ENCODE peak calls at places on chromosomes 3 and 15, in six cellular contexts. One of them, this sample, is unnamed.

GRCh38 chr3:172226831-172227230 is 187.5 kb downstream of the FNDC3B start:
- DNase-seq in mesendoderm: no peak
- DNase-seq in IMR-90: no peak
- DNase-seq in neuronal stem cell: no peak
- DNase-seq in mesenchymal stem cell: no peak
- DNase-seq in H1: no peak
- DNase-seq in this sample: no peak

GRCh38 chr15:89829616-89830440 is 15.2 kb upstream of the ANPEP start:
- DNase-seq in mesendoderm: no peak
- DNase-seq in IMR-90: no peak
- DNase-seq in neuronal stem cell: no peak
- DNase-seq in mesenchymal stem cell: no peak
- DNase-seq in H1: no peak
- DNase-seq in this sample: no peak

GRCh38 chr3:160765211-160765610 is 9.2 kb downstream of the PPM1L start:
- DNase-seq in mesendoderm: no peak
- DNase-seq in IMR-90: no peak
- DNase-seq in neuronal stem cell: no peak
- DNase-seq in mesenchymal stem cell: no peak
- DNase-seq in H1: no peak
- DNase-seq in this sample: no peak

GRCh38 chr15:70420421-70421196 is 322.9 kb upstream of the TLE3 start:
- DNase-seq in mesendoderm: peak
- DNase-seq in IMR-90: no peak
- DNase-seq in neuronal stem cell: no peak
- DNase-seq in mesenchymal stem cell: no peak
- DNase-seq in H1: no peak
- DNase-seq in this sample: peak

GRCh38 chr3:115615001-115615447 is 8.3 kb upstream of the GAP43 start:
- DNase-seq in mesendoderm: peak
- DNase-seq in IMR-90: peak
- DNase-seq in neuronal stem cell: no peak
- DNase-seq in mesenchymal stem cell: peak
- DNase-seq in H1: no peak
- DNase-seq in this sample: peak

GRCh38 chr15:41873711-41874110 is 20.1 kb downstream of the SPTBN5 start:
- DNase-seq in mesendoderm: no peak
- DNase-seq in IMR-90: no peak
- DNase-seq in neuronal stem cell: no peak
- DNase-seq in mesenchymal stem cell: no peak
- DNase-seq in H1: no peak
- DNase-seq in this sample: no peak

GRCh38 chr15:41884458-41884857 is 9.4 kb downstream of the SPTBN5 start:
- DNase-seq in mesendoderm: no peak
- DNase-seq in IMR-90: no peak
- DNase-seq in neuronal stem cell: no peak
- DNase-seq in mesenchymal stem cell: no peak
- DNase-seq in H1: no peak
- DNase-seq in this sample: no peak

GRCh38 chr3:48847053-48847585 is 555 bp downstream of the PRKAR2A start:
- DNase-seq in mesendoderm: peak
- DNase-seq in IMR-90: peak
- DNase-seq in neuronal stem cell: peak
- DNase-seq in mesenchymal stem cell: peak
- DNase-seq in H1: peak
- DNase-seq in this sample: peak

GRCh38 chr3:73729969-73730440 is 105.3 kb upstream of the PDZRN3 start:
- DNase-seq in mesendoderm: peak
- DNase-seq in IMR-90: peak
- DNase-seq in neuronal stem cell: no peak
- DNase-seq in mesenchymal stem cell: peak
- DNase-seq in H1: no peak
- DNase-seq in this sample: no peak

GRCh38 chr3:187738089-187738399 is 7.2 kb downstream of the BCL6 start:
- DNase-seq in mesendoderm: no peak
- DNase-seq in IMR-90: no peak
- DNase-seq in neuronal stem cell: no peak
- DNase-seq in mesenchymal stem cell: no peak
- DNase-seq in H1: no peak
- DNase-seq in this sample: no peak

GRCh38 chr3:181006541-181006940 is 17.0 kb upstream of the DNAJC19 start:
- DNase-seq in mesendoderm: no peak
- DNase-seq in IMR-90: peak
- DNase-seq in neuronal stem cell: no peak
- DNase-seq in mesenchymal stem cell: no peak
- DNase-seq in H1: no peak
- DNase-seq in this sample: no peak

GRCh38 chr15:98891301-98891700 is 116.3 kb downstream of the PGPEP1L start:
- DNase-seq in mesendoderm: no peak
- DNase-seq in IMR-90: no peak
- DNase-seq in neuronal stem cell: no peak
- DNase-seq in mesenchymal stem cell: no peak
- DNase-seq in H1: no peak
- DNase-seq in this sample: no peak

GRCh38 chr3:57041674-57042073 is 18.8 kb upstream of the SPATA12 start:
- DNase-seq in mesendoderm: no peak
- DNase-seq in IMR-90: no peak
- DNase-seq in neuronal stem cell: no peak
- DNase-seq in mesenchymal stem cell: no peak
- DNase-seq in H1: no peak
- DNase-seq in this sample: no peak

GRCh38 chr3:101890716-101891115 is 41.4 kb downstream of the NFKBIZ start:
- DNase-seq in mesendoderm: no peak
- DNase-seq in IMR-90: peak
- DNase-seq in neuronal stem cell: no peak
- DNase-seq in mesenchymal stem cell: peak
- DNase-seq in H1: no peak
- DNase-seq in this sample: no peak

DNA sequence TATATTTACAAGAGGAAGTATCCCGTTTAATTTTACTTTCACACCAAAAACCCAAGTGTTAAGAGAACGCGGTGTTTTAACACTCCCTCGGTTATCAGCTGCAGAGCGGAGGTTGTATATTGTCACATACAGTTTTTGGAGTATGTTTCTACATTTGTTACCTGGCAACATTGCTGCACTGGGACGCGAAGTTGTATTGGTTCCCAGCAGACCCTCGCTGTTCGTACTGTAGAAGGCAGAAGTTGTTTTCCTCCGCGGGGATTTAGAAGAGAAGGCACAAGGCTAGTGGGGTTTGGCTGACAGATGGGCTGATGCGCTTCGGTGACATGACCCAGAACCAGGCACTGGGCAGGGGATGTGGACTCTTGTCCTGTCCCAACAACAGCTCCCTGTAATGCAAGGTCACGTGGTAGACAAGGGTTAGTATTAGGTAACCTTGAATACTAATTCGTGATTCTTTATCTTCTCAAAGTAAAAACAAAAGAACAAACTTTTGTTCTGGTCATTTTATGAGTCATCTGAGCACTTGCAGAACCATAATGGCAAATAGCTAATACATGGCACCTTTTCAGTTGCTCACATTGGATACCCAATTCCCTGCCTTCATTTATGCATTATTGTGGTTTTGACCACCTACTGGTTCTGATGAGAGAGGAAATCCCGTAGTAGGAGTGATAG is 230.4 kb upstream of the BHLHE40 start:
- DNase-seq in mesendoderm: no peak
- DNase-seq in IMR-90: no peak
- DNase-seq in neuronal stem cell: no peak
- DNase-seq in mesenchymal stem cell: no peak
- DNase-seq in H1: no peak
- DNase-seq in this sample: no peak
- H2AK5ac ChIP-seq in mesendoderm: no peak
- H2AK5ac ChIP-seq in IMR-90: no peak
- H2AK5ac ChIP-seq in neuronal stem cell: no peak
- H2AK5ac ChIP-seq in mesenchymal stem cell: peak
- H2AK5ac ChIP-seq in H1: no peak
- H2AK5ac ChIP-seq in this sample: no peak

GRCh38 chr3:79018671-79019136 is 749.1 kb downstream of the ROBO1 start:
- DNase-seq in mesendoderm: peak
- DNase-seq in IMR-90: peak
- DNase-seq in neuronal stem cell: peak
- DNase-seq in mesenchymal stem cell: peak
- DNase-seq in H1: no peak
- DNase-seq in this sample: peak
- H4K8ac ChIP-seq in mesendoderm: no peak
- H4K8ac ChIP-seq in IMR-90: peak
- H4K8ac ChIP-seq in neuronal stem cell: peak
- H4K8ac ChIP-seq in mesenchymal stem cell: no peak
- H4K8ac ChIP-seq in H1: no peak
- H4K8ac ChIP-seq in this sample: no peak

GRCh38 chr15:72197045-72197459 is 535 bp downstream of the GRAMD2A start:
- DNase-seq in mesendoderm: no peak
- DNase-seq in IMR-90: no peak
- DNase-seq in neuronal stem cell: no peak
- DNase-seq in mesenchymal stem cell: peak
- DNase-seq in H1: no peak
- DNase-seq in this sample: no peak
- H2BK15ac ChIP-seq in mesendoderm: no peak
- H2BK15ac ChIP-seq in IMR-90: no peak
- H2BK15ac ChIP-seq in neuronal stem cell: no peak
- H2BK15ac ChIP-seq in mesenchymal stem cell: no peak
- H2BK15ac ChIP-seq in H1: no peak
- H2BK15ac ChIP-seq in this sample: no peak

DNA sequence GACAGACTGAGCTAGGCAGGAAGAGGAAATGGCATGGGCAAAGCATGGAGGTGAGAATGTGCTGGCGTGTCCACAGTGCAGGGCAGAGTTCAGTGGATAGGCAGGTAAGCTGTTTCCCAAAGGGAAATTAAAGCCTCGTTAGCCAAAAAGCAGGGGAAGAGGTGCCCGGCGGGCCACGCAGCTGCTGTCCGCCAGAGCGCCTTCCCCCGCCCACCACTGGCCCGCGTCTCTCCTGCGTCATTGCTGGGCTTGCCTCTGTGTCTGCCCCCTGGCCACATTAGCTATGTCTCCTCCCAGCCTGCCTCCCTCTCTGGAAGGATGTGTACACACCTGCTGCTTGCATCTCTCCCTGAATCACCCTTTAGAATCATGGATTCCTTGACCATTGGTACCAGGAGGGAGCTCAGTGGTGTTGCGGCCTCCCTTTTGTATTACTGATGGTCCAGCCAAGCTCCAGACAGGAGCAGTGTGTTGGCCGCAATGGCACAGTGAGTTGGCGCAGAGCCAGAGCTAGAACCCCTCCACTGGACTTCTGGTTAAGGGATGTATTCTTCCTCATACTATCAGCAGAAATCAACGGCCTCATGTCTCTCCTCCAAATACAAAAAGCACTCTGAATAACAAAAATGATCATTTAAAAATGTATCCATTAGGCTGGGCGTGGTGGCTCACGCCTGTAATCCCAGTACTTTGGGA is 26.6 kb downstream of the SLC28A1 start:
- DNase-seq in mesendoderm: no peak
- DNase-seq in IMR-90: no peak
- DNase-seq in neuronal stem cell: no peak
- DNase-seq in mesenchymal stem cell: no peak
- DNase-seq in H1: no peak
- DNase-seq in this sample: no peak
- H2AK5ac ChIP-seq in mesendoderm: no peak
- H2AK5ac ChIP-seq in IMR-90: peak
- H2AK5ac ChIP-seq in neuronal stem cell: no peak
- H2AK5ac ChIP-seq in mesenchymal stem cell: peak
- H2AK5ac ChIP-seq in H1: no peak
- H2AK5ac ChIP-seq in this sample: no peak

DNA sequence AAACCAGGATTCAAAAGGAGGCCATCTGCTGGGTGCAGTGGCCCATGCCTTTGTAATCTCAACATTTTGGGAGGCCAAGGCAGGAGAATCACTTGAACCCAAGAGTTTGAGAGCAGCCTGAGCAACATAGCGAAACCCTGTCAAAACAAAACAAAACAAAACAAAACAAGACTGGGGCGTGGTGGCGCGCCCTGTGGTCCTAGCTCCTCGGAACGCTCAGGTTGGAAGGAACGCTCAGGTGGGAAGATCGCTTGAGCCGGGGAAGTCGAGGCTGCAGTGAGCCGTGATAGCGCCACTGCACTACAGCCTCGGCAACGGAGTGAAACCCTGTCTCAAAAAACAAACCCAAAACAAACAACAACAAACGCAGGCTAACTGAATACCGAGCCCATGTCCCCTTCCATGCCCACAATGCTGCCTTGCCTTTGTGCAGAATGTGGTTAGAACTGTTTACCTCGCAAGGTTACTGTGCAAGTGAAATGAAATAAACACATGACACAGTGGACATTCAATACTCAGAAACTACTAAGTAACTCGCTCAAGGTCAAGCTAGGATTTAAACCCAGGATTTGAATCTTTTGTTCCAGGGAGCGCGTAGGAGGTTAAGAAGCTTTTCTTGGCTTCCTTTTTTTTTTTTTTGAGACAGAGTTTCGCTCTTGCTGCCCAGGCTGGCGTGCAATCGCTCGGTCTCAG is 766 bp upstream of the EMC4 start:
- DNase-seq in mesendoderm: no peak
- DNase-seq in IMR-90: peak
- DNase-seq in neuronal stem cell: no peak
- DNase-seq in mesenchymal stem cell: no peak
- DNase-seq in H1: no peak
- DNase-seq in this sample: no peak
- H4K8ac ChIP-seq in mesendoderm: peak
- H4K8ac ChIP-seq in IMR-90: peak
- H4K8ac ChIP-seq in neuronal stem cell: peak
- H4K8ac ChIP-seq in mesenchymal stem cell: peak
- H4K8ac ChIP-seq in H1: peak
- H4K8ac ChIP-seq in this sample: peak

DNA sequence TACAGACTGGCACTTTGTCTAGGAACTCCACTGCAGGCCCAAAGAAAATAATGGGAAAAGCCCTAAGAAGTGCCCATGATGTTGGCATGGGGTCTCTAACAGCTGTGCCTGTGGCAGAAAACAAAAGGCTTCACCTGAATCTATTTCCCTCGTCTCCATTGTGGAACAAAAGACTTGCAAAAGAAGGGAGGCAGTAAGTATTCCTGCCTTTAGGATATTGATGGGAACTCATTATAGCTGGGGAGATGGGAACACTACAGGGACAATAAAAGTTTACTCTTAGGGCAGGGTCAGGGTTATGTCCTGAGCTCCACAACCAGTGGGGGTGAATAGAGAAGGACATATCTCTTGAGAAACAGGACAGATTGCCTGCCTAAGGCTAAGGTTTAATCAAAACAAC is 930.6 kb upstream of the EPHA6 start:
- DNase-seq in mesendoderm: no peak
- DNase-seq in IMR-90: no peak
- DNase-seq in neuronal stem cell: no peak
- DNase-seq in mesenchymal stem cell: no peak
- DNase-seq in H1: no peak
- DNase-seq in this sample: no peak
- H2BK15ac ChIP-seq in mesendoderm: no peak
- H2BK15ac ChIP-seq in IMR-90: no peak
- H2BK15ac ChIP-seq in neuronal stem cell: no peak
- H2BK15ac ChIP-seq in mesenchymal stem cell: no peak
- H2BK15ac ChIP-seq in H1: no peak
- H2BK15ac ChIP-seq in this sample: no peak

This sample was measured in H9.